ENCODE peak calls at places on chromosomes 16 and 17, in nine cellular contexts. M is dermis microvascular lymphatic vessel endothelial cell; A is stimulated activated CD8-positive, alpha-beta memory T cell treated with anti-CD3 and anti-CD28 coated beads, Interleukin-12 subunit alpha, Interleukin-12 subunit beta, amount 100 ng/mL, for 1 hour; W is HTR-8/SVneo; G is stimulated activated CD4-positive, alpha-beta T cell treated with anti-CD3 and anti-CD28 coated beads, TNF-alpha, amount 100 ng/mL, for 4 hours; P is naive thymus-derived CD8-positive, alpha-beta T cell; L is head of caudate nucleus; S is small intestine; B is KG1. T is an unnamed sample.

GRCh38 chr17:82449136-82449882 is 1.2 kb downstream of the CYBC1 start:
- DNase-seq in L (no peak), P (peak; percentile 86), B (peak; percentile 32), W (no peak), M (no peak), G (peak; percentile 61), S (peak; percentile 47), A (peak; percentile 57), T (no peak)

GRCh38 chr16:15043344-15043743 is 12.5 kb downstream of the NTAN1 start:
- DNase-seq in L (no peak), B (no peak), P (no peak), M (no peak), G (no peak), S (no peak), W (no peak), A (no peak), T (no peak)

GRCh38 chr16:29815032-29815721 is 775 bp upstream of the PAGR1 start:
- DNase-seq in G (no peak), S (no peak), L (no peak), A (no peak), W (no peak), B (no peak), M (peak; percentile 33), P (no peak), T (peak; percentile 79)

GRCh38 chr17:48262982-48263586 is 155.5 kb downstream of the SNX11 start:
- DNase-seq in G (no peak), B (no peak), P (no peak), L (no peak), M (peak; percentile 59), S (no peak), W (no peak), A (no peak), T (no peak)

GRCh38 chr16:66619036-66619435 is 14.5 kb downstream of the CMTM3 start:
- DNase-seq in G (no peak), W (no peak), A (no peak), M (no peak), S (no peak), B (no peak), L (no peak), P (no peak), T (no peak)

GRCh38 chr16:57134982-57135381 is 42.6 kb downstream of the CPNE2 start:
- DNase-seq in M (no peak), G (no peak), A (no peak), W (no peak), L (no peak), S (peak; percentile 59), B (no peak), P (peak; percentile 55), T (no peak)

GRCh38 chr17:69179227-69179952 is 37.7 kb upstream of the ABCA6 start:
- DNase-seq in G (no peak), P (no peak), W (no peak), S (peak; percentile 40), M (no peak), B (no peak), L (no peak), A (no peak), T (no peak)

GRCh38 chr17:45261577-45262515 is at the start of gene SPATA32:
- DNase-seq in A (peak; percentile 46), L (peak; percentile 84), W (no peak), P (peak; percentile 78), B (peak; percentile 42), M (peak; percentile 26), S (peak; percentile 71), G (peak; percentile 43), T (peak; percentile 82)

GRCh38 chr17:17900615-17901520 is 64.1 kb upstream of the SREBF1 start:
- DNase-seq in P (no peak), B (no peak), W (peak; percentile 96), G (no peak), L (peak; percentile 56), M (peak; percentile 97), S (peak; percentile 83), A (no peak), T (peak; percentile 94)

GRCh38 chr16:3106205-3106928 is 6.0 kb upstream of the ZNF205 start:
- DNase-seq in M (peak; percentile 93), P (peak; percentile 88), S (peak; percentile 91), B (peak; percentile 72), G (peak; percentile 79), W (peak; percentile 95), L (peak; percentile 92), A (peak; percentile 83), T (peak; percentile 96)

GRCh38 chr17:59844884-59845594 is 47.7 kb downstream of the TUBD1 start:
- DNase-seq in S (no peak), B (no peak), M (peak; percentile 48), P (no peak), W (no peak), A (no peak), G (no peak), L (no peak), T (peak; percentile 47)

GRCh38 chr17:41212524-41213169 is 13.8 kb upstream of the KRTAP9-2 start:
- DNase-seq in M (no peak), S (no peak), P (no peak), W (no peak), G (no peak), L (no peak), A (no peak), B (no peak), T (no peak)